ENCODE peak calls at places on chromosome 18, in ten cellular contexts. One of them, this sample, is unnamed.

GRCh38 chr18:74982946-74983635 is 225.8 kb downstream of the PTGR3 start:
- DNase-seq in aorta: no peak
- DNase-seq in mammary epithelial cell: no peak
- DNase-seq in GM12865: no peak
- DNase-seq in naive thymus-derived CD4-positive, alpha-beta T cell: no peak
- DNase-seq in neural progenitor cell: no peak
- DNase-seq in H7: no peak
- DNase-seq in uterus: no peak
- DNase-seq in tibial nerve: no peak
- DNase-seq in WERI-Rb-1: no peak
- DNase-seq in this sample: no peak

GRCh38 chr18:12842459-12843380 is 41.3 kb downstream of the PTPN2 start:
- DNase-seq in aorta: no peak
- DNase-seq in tibial nerve: no peak
- DNase-seq in WERI-Rb-1: no peak
- DNase-seq in uterus: no peak
- DNase-seq in GM12865: no peak
- DNase-seq in neural progenitor cell: no peak
- DNase-seq in H7: no peak
- DNase-seq in naive thymus-derived CD4-positive, alpha-beta T cell: no peak
- DNase-seq in mammary epithelial cell: no peak
- DNase-seq in this sample: no peak

GRCh38 chr18:79778291-79778791 is 19.4 kb upstream of the KCNG2 start:
- DNase-seq in WERI-Rb-1: no peak
- DNase-seq in neural progenitor cell: no peak
- DNase-seq in tibial nerve: no peak
- DNase-seq in naive thymus-derived CD4-positive, alpha-beta T cell: no peak
- DNase-seq in aorta: peak; percentile 24
- DNase-seq in uterus: no peak
- DNase-seq in mammary epithelial cell: no peak
- DNase-seq in GM12865: no peak
- DNase-seq in H7: peak; percentile 75
- DNase-seq in this sample: no peak

GRCh38 chr18:26436176-26437031 is 111.9 kb downstream of the KCTD1 start:
- DNase-seq in neural progenitor cell: no peak
- DNase-seq in GM12865: no peak
- DNase-seq in H7: no peak
- DNase-seq in tibial nerve: no peak
- DNase-seq in aorta: no peak
- DNase-seq in mammary epithelial cell: peak; percentile 72
- DNase-seq in naive thymus-derived CD4-positive, alpha-beta T cell: no peak
- DNase-seq in WERI-Rb-1: no peak
- DNase-seq in uterus: no peak
- DNase-seq in this sample: no peak

GRCh38 chr18:65907281-65907680 is 156.5 kb downstream of the CDH7 start:
- DNase-seq in uterus: no peak
- DNase-seq in WERI-Rb-1: no peak
- DNase-seq in GM12865: no peak
- DNase-seq in aorta: no peak
- DNase-seq in H7: no peak
- DNase-seq in naive thymus-derived CD4-positive, alpha-beta T cell: no peak
- DNase-seq in mammary epithelial cell: no peak
- DNase-seq in tibial nerve: no peak
- DNase-seq in neural progenitor cell: no peak
- DNase-seq in this sample: no peak

GRCh38 chr18:9706081-9706935 is 1.8 kb upstream of the RAB31 start:
- DNase-seq in uterus: no peak
- DNase-seq in GM12865: no peak
- DNase-seq in H7: no peak
- DNase-seq in mammary epithelial cell: no peak
- DNase-seq in neural progenitor cell: no peak
- DNase-seq in naive thymus-derived CD4-positive, alpha-beta T cell: no peak
- DNase-seq in WERI-Rb-1: no peak
- DNase-seq in aorta: no peak
- DNase-seq in tibial nerve: no peak
- DNase-seq in this sample: no peak

GRCh38 chr18:27605107-27605834 is 420.2 kb upstream of the CHST9 start:
- DNase-seq in mammary epithelial cell: peak; percentile 54
- DNase-seq in tibial nerve: peak; percentile 26
- DNase-seq in aorta: peak; percentile 43
- DNase-seq in naive thymus-derived CD4-positive, alpha-beta T cell: no peak
- DNase-seq in GM12865: peak; percentile 62
- DNase-seq in neural progenitor cell: peak; percentile 88
- DNase-seq in WERI-Rb-1: peak; percentile 75
- DNase-seq in uterus: peak; percentile 18
- DNase-seq in H7: peak; percentile 24
- DNase-seq in this sample: no peak

GRCh38 chr18:52340466-52341378 is 725 bp downstream of the DCC start:
- DNase-seq in mammary epithelial cell: peak; percentile 19
- DNase-seq in GM12865: no peak
- DNase-seq in naive thymus-derived CD4-positive, alpha-beta T cell: no peak
- DNase-seq in tibial nerve: no peak
- DNase-seq in uterus: no peak
- DNase-seq in aorta: no peak
- DNase-seq in neural progenitor cell: peak; percentile 16
- DNase-seq in WERI-Rb-1: peak; percentile 20
- DNase-seq in H7: peak; percentile 16
- DNase-seq in this sample: no peak

GRCh38 chr18:3889803-3890202 is 439.8 kb downstream of the TGIF1 start:
- DNase-seq in naive thymus-derived CD4-positive, alpha-beta T cell: no peak
- DNase-seq in uterus: no peak
- DNase-seq in WERI-Rb-1: no peak
- DNase-seq in aorta: no peak
- DNase-seq in neural progenitor cell: no peak
- DNase-seq in tibial nerve: no peak
- DNase-seq in mammary epithelial cell: peak; percentile 67
- DNase-seq in H7: no peak
- DNase-seq in GM12865: no peak
- DNase-seq in this sample: peak; percentile 16

GRCh38 chr18:657998-658946 is 819 bp downstream of the TYMS start:
- DNase-seq in H7: peak; percentile 90
- DNase-seq in uterus: peak; percentile 78
- DNase-seq in aorta: peak; percentile 87
- DNase-seq in WERI-Rb-1: peak; percentile 96
- DNase-seq in tibial nerve: peak; percentile 56
- DNase-seq in GM12865: peak; percentile 92
- DNase-seq in neural progenitor cell: peak; percentile 93
- DNase-seq in naive thymus-derived CD4-positive, alpha-beta T cell: no peak
- DNase-seq in mammary epithelial cell: peak; percentile 92
- DNase-seq in this sample: peak; percentile 80

GRCh38 chr18:49227456-49227855 is 233.0 kb downstream of the DYM start:
- DNase-seq in WERI-Rb-1: no peak
- DNase-seq in naive thymus-derived CD4-positive, alpha-beta T cell: peak; percentile 33
- DNase-seq in GM12865: no peak
- DNase-seq in neural progenitor cell: no peak
- DNase-seq in aorta: no peak
- DNase-seq in mammary epithelial cell: peak; percentile 81
- DNase-seq in uterus: no peak
- DNase-seq in H7: no peak
- DNase-seq in tibial nerve: no peak
- DNase-seq in this sample: no peak

GRCh38 chr18:35289293-35290069 is 548 bp downstream of the ZSCAN30 start:
- DNase-seq in naive thymus-derived CD4-positive, alpha-beta T cell: peak; percentile 5
- DNase-seq in GM12865: peak; percentile 49
- DNase-seq in tibial nerve: no peak
- DNase-seq in WERI-Rb-1: no peak
- DNase-seq in H7: peak; percentile 59
- DNase-seq in uterus: peak; percentile 35
- DNase-seq in mammary epithelial cell: peak; percentile 2
- DNase-seq in neural progenitor cell: peak; percentile 8
- DNase-seq in aorta: no peak
- DNase-seq in this sample: peak; percentile 44

GRCh38 chr18:6434987-6435709 is 20.4 kb upstream of the L3MBTL4 start:
- DNase-seq in naive thymus-derived CD4-positive, alpha-beta T cell: no peak
- DNase-seq in aorta: no peak
- DNase-seq in H7: no peak
- DNase-seq in tibial nerve: no peak
- DNase-seq in uterus: no peak
- DNase-seq in WERI-Rb-1: no peak
- DNase-seq in GM12865: no peak
- DNase-seq in mammary epithelial cell: no peak
- DNase-seq in neural progenitor cell: no peak
- DNase-seq in this sample: no peak
- H3K4me3 ChIP-seq in naive thymus-derived CD4-positive, alpha-beta T cell: no peak overlapping the region
- H3K4me3 ChIP-seq in aorta: no peak overlapping the region
- H3K4me3 ChIP-seq in H7: no peak overlapping the region
- H3K4me3 ChIP-seq in tibial nerve: no peak overlapping the region
- H3K4me3 ChIP-seq in uterus: peak overlapping the region; percentile 16
- H3K4me3 ChIP-seq in WERI-Rb-1: no peak overlapping the region
- H3K4me3 ChIP-seq in GM12865: no peak overlapping the region
- H3K4me3 ChIP-seq in mammary epithelial cell: no peak overlapping the region
- H3K4me3 ChIP-seq in neural progenitor cell: no peak overlapping the region
- H3K4me3 ChIP-seq in this sample: no peak overlapping the region

DNA sequence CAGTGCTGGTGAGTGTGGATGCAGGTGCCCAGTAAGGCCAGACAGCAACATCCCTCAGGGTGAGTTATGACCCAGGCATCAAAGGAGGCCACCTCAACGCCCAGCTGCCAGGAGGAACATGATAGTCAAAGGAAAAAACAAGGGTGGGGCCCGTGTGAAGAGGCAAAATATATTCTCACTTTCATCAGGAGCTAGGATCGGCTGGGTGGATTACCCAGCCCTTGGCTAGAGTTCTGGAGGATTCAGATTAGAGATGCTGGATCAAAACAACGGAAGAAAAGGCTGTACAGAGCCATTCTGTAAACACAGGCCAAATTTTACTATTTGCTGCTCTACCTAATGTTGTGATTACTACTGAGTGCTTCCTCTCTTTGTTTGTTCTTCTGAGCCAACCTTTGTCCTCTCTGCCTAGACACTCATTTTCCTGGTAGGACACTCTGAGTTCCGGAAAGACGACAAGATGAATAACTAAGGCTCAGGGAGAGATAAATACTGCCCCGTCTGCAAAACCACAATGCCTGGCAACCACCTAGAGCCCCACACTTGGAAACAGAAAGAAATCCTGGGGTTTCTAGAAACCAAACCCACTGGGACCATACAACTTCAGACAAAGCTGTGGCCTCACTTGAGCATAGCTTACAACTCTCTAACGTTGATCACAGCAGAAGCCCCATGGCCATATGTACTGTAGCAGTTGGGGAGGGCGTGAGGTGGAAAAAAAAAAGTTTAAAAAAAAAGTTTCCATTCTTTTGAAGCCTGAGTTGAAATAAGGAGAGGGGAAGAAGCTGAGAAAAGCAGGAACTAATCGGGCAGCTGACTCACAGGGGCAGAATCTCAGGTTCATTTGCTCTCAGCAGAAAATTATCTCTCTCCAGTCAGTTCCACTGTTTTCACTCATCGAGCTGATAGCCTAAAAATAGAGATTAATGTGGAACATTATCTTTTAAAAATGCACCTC is 17.8 kb upstream of the PMAIP1 start:
- DNase-seq in GM12865: peak; percentile 57
- DNase-seq in neural progenitor cell: no peak
- DNase-seq in uterus: no peak
- DNase-seq in H7: no peak
- DNase-seq in tibial nerve: no peak
- DNase-seq in WERI-Rb-1: no peak
- DNase-seq in mammary epithelial cell: peak; percentile 12
- DNase-seq in aorta: no peak
- DNase-seq in naive thymus-derived CD4-positive, alpha-beta T cell: no peak
- DNase-seq in this sample: no peak
- H3K4me3 ChIP-seq in GM12865: no peak overlapping the region
- H3K4me3 ChIP-seq in neural progenitor cell: no peak overlapping the region
- H3K4me3 ChIP-seq in uterus: no peak overlapping the region
- H3K4me3 ChIP-seq in H7: no peak overlapping the region
- H3K4me3 ChIP-seq in tibial nerve: no peak overlapping the region
- H3K4me3 ChIP-seq in WERI-Rb-1: no peak overlapping the region
- H3K4me3 ChIP-seq in mammary epithelial cell: no peak overlapping the region
- H3K4me3 ChIP-seq in aorta: no peak overlapping the region
- H3K4me3 ChIP-seq in naive thymus-derived CD4-positive, alpha-beta T cell: no peak overlapping the region
- H3K4me3 ChIP-seq in this sample: no peak overlapping the region

GRCh38 chr18:58102020-58102419 is 58.0 kb downstream of the NEDD4L start:
- DNase-seq in neural progenitor cell: no peak
- DNase-seq in aorta: no peak
- DNase-seq in WERI-Rb-1: no peak
- DNase-seq in tibial nerve: no peak
- DNase-seq in GM12865: no peak
- DNase-seq in H7: no peak
- DNase-seq in uterus: no peak
- DNase-seq in naive thymus-derived CD4-positive, alpha-beta T cell: no peak
- DNase-seq in mammary epithelial cell: no peak
- DNase-seq in this sample: no peak

GRCh38 chr18:58105206-58105907 is 61.3 kb downstream of the NEDD4L start:
- DNase-seq in tibial nerve: no peak
- DNase-seq in mammary epithelial cell: no peak
- DNase-seq in H7: no peak
- DNase-seq in aorta: no peak
- DNase-seq in uterus: no peak
- DNase-seq in naive thymus-derived CD4-positive, alpha-beta T cell: no peak
- DNase-seq in GM12865: no peak
- DNase-seq in neural progenitor cell: no peak
- DNase-seq in WERI-Rb-1: no peak
- DNase-seq in this sample: no peak

GRCh38 chr18:58102875-58103274 is 58.8 kb downstream of the NEDD4L start:
- DNase-seq in mammary epithelial cell: no peak
- DNase-seq in uterus: no peak
- DNase-seq in aorta: no peak
- DNase-seq in H7: no peak
- DNase-seq in WERI-Rb-1: no peak
- DNase-seq in neural progenitor cell: no peak
- DNase-seq in naive thymus-derived CD4-positive, alpha-beta T cell: no peak
- DNase-seq in tibial nerve: no peak
- DNase-seq in GM12865: no peak
- DNase-seq in this sample: no peak

GRCh38 chr18:58104071-58104470 is 60.0 kb downstream of the NEDD4L start:
- DNase-seq in WERI-Rb-1: no peak
- DNase-seq in aorta: no peak
- DNase-seq in neural progenitor cell: no peak
- DNase-seq in uterus: no peak
- DNase-seq in GM12865: no peak
- DNase-seq in naive thymus-derived CD4-positive, alpha-beta T cell: no peak
- DNase-seq in mammary epithelial cell: no peak
- DNase-seq in H7: no peak
- DNase-seq in tibial nerve: no peak
- DNase-seq in this sample: no peak

GRCh38 chr18:58103339-58103930 is 59.4 kb downstream of the NEDD4L start:
- DNase-seq in neural progenitor cell: no peak
- DNase-seq in WERI-Rb-1: no peak
- DNase-seq in aorta: no peak
- DNase-seq in tibial nerve: no peak
- DNase-seq in mammary epithelial cell: no peak
- DNase-seq in uterus: no peak
- DNase-seq in naive thymus-derived CD4-positive, alpha-beta T cell: no peak
- DNase-seq in H7: no peak
- DNase-seq in GM12865: no peak
- DNase-seq in this sample: no peak
- H3K4me3 ChIP-seq in neural progenitor cell: no peak overlapping the region
- H3K4me3 ChIP-seq in WERI-Rb-1: no peak overlapping the region
- H3K4me3 ChIP-seq in aorta: no peak overlapping the region
- H3K4me3 ChIP-seq in tibial nerve: no peak overlapping the region
- H3K4me3 ChIP-seq in mammary epithelial cell: no peak overlapping the region
- H3K4me3 ChIP-seq in uterus: no peak overlapping the region
- H3K4me3 ChIP-seq in naive thymus-derived CD4-positive, alpha-beta T cell: no peak overlapping the region
- H3K4me3 ChIP-seq in H7: no peak overlapping the region
- H3K4me3 ChIP-seq in GM12865: no peak overlapping the region
- H3K4me3 ChIP-seq in this sample: no peak overlapping the region

DNA sequence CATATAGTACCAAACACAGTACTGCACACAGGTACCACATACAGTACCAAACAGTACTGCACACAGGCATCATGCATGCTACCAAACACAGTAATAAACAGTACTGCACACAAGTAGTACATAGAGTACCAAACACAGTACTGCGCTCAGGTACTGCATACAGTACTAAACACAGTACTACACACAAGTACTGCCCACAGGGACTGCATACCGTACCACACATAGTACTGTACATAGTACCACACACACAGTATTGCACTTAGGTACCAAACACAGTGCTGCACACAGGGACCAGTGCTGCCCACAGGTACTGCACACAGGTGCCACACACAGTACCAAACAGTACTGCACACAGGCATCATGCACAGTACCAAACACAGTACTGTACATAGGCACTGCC is 74.9 kb downstream of the ZNF236 start:
- DNase-seq in aorta: no peak
- DNase-seq in naive thymus-derived CD4-positive, alpha-beta T cell: no peak
- DNase-seq in uterus: no peak
- DNase-seq in tibial nerve: no peak
- DNase-seq in WERI-Rb-1: no peak
- DNase-seq in neural progenitor cell: no peak
- DNase-seq in H7: no peak
- DNase-seq in mammary epithelial cell: no peak
- DNase-seq in GM12865: no peak
- DNase-seq in this sample: no peak
- H3K4me3 ChIP-seq in aorta: no peak overlapping the region
- H3K4me3 ChIP-seq in naive thymus-derived CD4-positive, alpha-beta T cell: no peak overlapping the region
- H3K4me3 ChIP-seq in uterus: no peak overlapping the region
- H3K4me3 ChIP-seq in tibial nerve: no peak overlapping the region
- H3K4me3 ChIP-seq in WERI-Rb-1: no peak overlapping the region
- H3K4me3 ChIP-seq in neural progenitor cell: no peak overlapping the region
- H3K4me3 ChIP-seq in H7: no peak overlapping the region
- H3K4me3 ChIP-seq in mammary epithelial cell: no peak overlapping the region
- H3K4me3 ChIP-seq in GM12865: no peak overlapping the region
- H3K4me3 ChIP-seq in this sample: no peak overlapping the region

This sample was measured in ovary.